ENCODE peak calls at places on chromosomes 7 and 10, in four cellular contexts. U is heart right ventricle, A is SK-N-SH, E is lung. X is an unnamed sample.

GRCh38 chr10:35961501-35961900 is 319.4 kb upstream of the FZD8 start:
- DNase-seq in U (no peak), A (no peak), E (no peak), X (no peak)

GRCh38 chr7:17234398-17235021 is 63.9 kb upstream of the AHR start:
- DNase-seq in U (no peak), A (no peak), E (no peak), X (peak; percentile 76)

GRCh38 chr7:140697447-140698143 is 1.1 kb downstream of the NDUFB2 start:
- DNase-seq in U (no peak), A (no peak), E (no peak), X (no peak)

GRCh38 chr7:100465702-100466311 is 1.7 kb upstream of the SPACDR start:
- DNase-seq in U (peak; percentile 80), A (peak; percentile 98), E (peak; percentile 59), X (no peak)

GRCh38 chr7:128215281-128215680 is 25.8 kb upstream of the LEP start:
- DNase-seq in U (no peak), A (no peak), E (no peak), X (no peak)

GRCh38 chr7:37656913-37657530 is 26.5 kb upstream of the GPR141 start:
- DNase-seq in U (no peak), A (no peak), E (no peak), X (no peak)

GRCh38 chr10:97648557-97649404 is 8.3 kb downstream of the PI4K2A start:
- DNase-seq in U (no peak), A (no peak), E (no peak), X (peak; percentile 40)

GRCh38 chr7:37081436-37081835 is 357.1 kb upstream of the AOAH start:
- DNase-seq in U (peak; percentile 23), A (no peak), E (no peak), X (no peak)

DNA sequence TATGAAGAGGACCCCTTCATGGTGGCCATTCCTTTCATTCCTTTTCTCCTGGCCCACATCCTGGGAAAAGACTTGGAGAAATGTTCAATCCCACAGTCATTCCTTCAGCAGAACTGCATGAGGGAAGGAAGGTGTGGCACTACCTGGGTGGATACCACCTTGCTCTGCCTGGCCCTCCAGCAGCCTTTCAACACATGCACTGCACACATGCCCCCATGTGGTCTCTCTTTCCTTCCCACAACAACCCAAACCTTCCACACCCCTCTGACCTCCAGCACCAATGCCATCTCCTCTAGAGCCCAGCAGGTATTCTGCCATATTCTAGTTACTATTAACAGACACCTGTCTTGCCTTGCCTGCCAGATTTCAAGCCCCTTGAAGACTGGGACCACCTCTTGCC is 40.5 kb upstream of the AFAP1L2 start:
- DNase-seq in U (no peak), A (no peak), E (no peak), X (no peak)
- H3K27ac ChIP-seq in U (no peak overlapping the region), A (no peak overlapping the region), E (no peak overlapping the region), X (no peak overlapping the region)

GRCh38 chr7:43834463-43835251 is 34.7 kb downstream of the MRPS24 start:
- DNase-seq in U (no peak), A (no peak), E (no peak), X (peak; percentile 25)
- H3K4me3 ChIP-seq in U (no peak overlapping the region), A (no peak overlapping the region), E (peak overlapping the region; percentile 14), X (peak overlapping the region; percentile 79)

GRCh38 chr10:43120948-43121290 is 17.3 kb upstream of the CSGALNACT2 start:
- DNase-seq in U (no peak), A (no peak), E (no peak), X (peak; percentile 71)
- H3K27ac ChIP-seq in U (no peak overlapping the region), A (no peak overlapping the region), E (no peak overlapping the region), X (no peak overlapping the region)

DNA sequence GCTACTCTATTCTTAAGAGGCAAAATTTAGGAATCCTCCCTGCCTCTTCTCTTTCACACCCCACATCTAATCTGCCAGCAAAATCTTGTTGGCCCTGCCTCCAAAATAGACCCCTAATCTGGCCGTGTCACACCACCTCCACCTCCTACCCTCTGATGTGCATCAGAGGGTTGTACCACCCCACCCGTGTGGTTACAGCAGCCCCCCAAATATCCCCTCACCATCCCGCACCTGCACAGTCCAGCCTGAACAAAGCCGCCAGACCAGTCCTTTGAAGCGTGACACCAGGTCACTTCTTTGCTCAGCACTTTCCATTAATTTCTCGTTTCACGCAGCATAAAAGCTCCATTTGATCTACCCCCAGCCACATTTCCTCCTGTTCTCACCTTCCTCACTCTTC is 789 bp upstream of the XPNPEP1 start:
- DNase-seq in U (no peak), A (no peak), E (no peak), X (no peak)
- H3K4me3 ChIP-seq in U (no peak overlapping the region), A (peak overlapping the region; percentile 77), E (no peak overlapping the region), X (peak overlapping the region; percentile 67)